ENCODE peak calls at places on chromosomes 11 and 22, in eight cellular contexts. A is stomach, G is transverse colon, V is H1, K is HepG2, E is K562, P is sigmoid colon, X is suprapubic skin. F is an unnamed sample.

GRCh38 chr22:49129736-49130135 is 697.9 kb downstream of the BRD1 start:
- DNase-seq in A (no peak), G (no peak), V (no peak), K (no peak), E (no peak), P (no peak), X (no peak), F (no peak)

GRCh38 chr11:8011981-8012444 is 24.9 kb downstream of the EIF3F start:
- DNase-seq in A (no peak), G (no peak), V (no peak), K (no peak), E (no peak), P (no peak), X (no peak), F (no peak)

GRCh38 chr11:59545179-59546020 is 34.1 kb downstream of the OR4D9 start:
- DNase-seq in A (no peak), G (no peak), V (no peak), K (no peak), E (peak), P (no peak), X (peak), F (no peak)

GRCh38 chr22:19619144-19620009 is 94.9 kb upstream of the SEPTIN5 start:
- DNase-seq in A (no peak), G (no peak), V (no peak), K (no peak), E (no peak), P (no peak), X (no peak), F (no peak)

GRCh38 chr11:48880021-48880441 is 103.7 kb downstream of the TRIM51G start:
- DNase-seq in A (no peak), G (no peak), V (no peak), K (no peak), E (no peak), P (peak), X (peak), F (peak)

GRCh38 chr11:117600261-117600783 is 196.7 kb downstream of the DSCAML1 start:
- DNase-seq in A (no peak), G (no peak), V (no peak), K (no peak), E (no peak), P (peak), X (peak), F (no peak)

GRCh38 chr22:19848298-19849224 is 6.1 kb downstream of the GNB1L start:
- DNase-seq in A (peak), G (peak), V (no peak), K (no peak), E (no peak), P (peak), X (no peak), F (peak)

GRCh38 chr11:95101935-95102334 is 12.3 kb downstream of the ENDOD1 start:
- DNase-seq in A (no peak), G (no peak), V (no peak), K (no peak), E (no peak), P (no peak), X (no peak), F (no peak)

GRCh38 chr11:203945-204586 is 3.1 kb downstream of the BET1L start:
- DNase-seq in A (peak), G (no peak), V (peak), K (no peak), E (no peak), P (peak), X (no peak), F (no peak)

GRCh38 chr22:44429941-44430587 is 68.0 kb downstream of the RTL6 start:
- DNase-seq in A (no peak), G (no peak), V (no peak), K (no peak), E (no peak), P (peak), X (no peak), F (no peak)

GRCh38 chr11:123682976-123683375 is 28.6 kb upstream of the SCN3B start:
- DNase-seq in A (no peak), G (no peak), V (no peak), K (no peak), E (no peak), P (no peak), X (no peak), F (no peak)

GRCh38 chr11:28228196-28228595 is 120.0 kb downstream of the METTL15 start:
- DNase-seq in A (no peak), G (no peak), V (no peak), K (no peak), E (no peak), P (no peak), X (no peak), F (no peak)

GRCh38 chr11:68423481-68423880 is 37.1 kb upstream of the PPP6R3 start:
- DNase-seq in A (no peak), G (no peak), V (no peak), K (no peak), E (no peak), P (no peak), X (no peak), F (no peak)

GRCh38 chr11:122816701-122817100 is 21.6 kb upstream of the CRTAM start:
- DNase-seq in A (no peak), G (no peak), V (no peak), K (no peak), E (no peak), P (no peak), X (no peak), F (no peak)

GRCh38 chr11:76835928-76836612 is 24.6 kb upstream of the ACER3 start:
- DNase-seq in A (peak), G (peak), V (no peak), K (no peak), E (no peak), P (no peak), X (peak), F (no peak)

GRCh38 chr11:83159901-83160865 is 3.3 kb downstream of the PCF11 start:
- DNase-seq in A (peak), G (peak), V (no peak), K (no peak), E (no peak), P (no peak), X (no peak), F (peak)

GRCh38 chr22:44026630-44027511 is 2.8 kb downstream of the PARVB start:
- DNase-seq in A (peak), G (peak), V (no peak), K (no peak), E (peak), P (peak), X (peak), F (peak)

GRCh38 chr22:37607912-37608476 is 640 bp upstream of the GGA1 start:
- DNase-seq in A (no peak), G (peak), V (no peak), K (no peak), E (peak), P (no peak), X (no peak), F (no peak)
- TF ChIP-seq POLR2AphosphoS5 in A (no peak), G (no peak), V (peak), K (peak), E (no peak), P (no peak), X (no peak), F (no peak)

DNA sequence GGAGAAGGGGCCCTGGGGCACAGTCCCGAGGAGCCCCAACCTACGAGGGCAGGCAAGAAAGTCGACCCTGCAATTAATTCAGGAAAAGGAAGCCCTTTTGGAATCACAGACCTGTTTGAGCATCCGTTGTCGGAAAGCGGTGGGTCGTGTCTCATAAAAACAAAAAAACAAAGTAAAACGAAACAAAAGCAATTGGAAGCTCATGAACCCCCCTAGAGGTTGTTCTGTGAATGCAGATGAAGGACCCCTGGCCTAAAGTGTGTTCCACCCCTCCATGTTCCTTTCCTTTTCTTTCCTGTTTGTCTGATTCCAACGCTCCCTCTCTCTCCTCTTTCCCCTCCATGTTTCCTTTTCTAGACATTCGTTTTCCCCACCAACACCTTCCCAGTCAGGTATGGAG is 203.7 kb downstream of the GRIK4 start:
- DNase-seq in A (no peak), G (no peak), V (no peak), K (peak), E (peak), P (no peak), X (no peak), F (no peak)
- TF ChIP-seq EP300 in A (no peak), G (no peak), V (no peak), K (no peak), E (no peak), P (no peak), X (no peak), F (no peak)

DNA sequence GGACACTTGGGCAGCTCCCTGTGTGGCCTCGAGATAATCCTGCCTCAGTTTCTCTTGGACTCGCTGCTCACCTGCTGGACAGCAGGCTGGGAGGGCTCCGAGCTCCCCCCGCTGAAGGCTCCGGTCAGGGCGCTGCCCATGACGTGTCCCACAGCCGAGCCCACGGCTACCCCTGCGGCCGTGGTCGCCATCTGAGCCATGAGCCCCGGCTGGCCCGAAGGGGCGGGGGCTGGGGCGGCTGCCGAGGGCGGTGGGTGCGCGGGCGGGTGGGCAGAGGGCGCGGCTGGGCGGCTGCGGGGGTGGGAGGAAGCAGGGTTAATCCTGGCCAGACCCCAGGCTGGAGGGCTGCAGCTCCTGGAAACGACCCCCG is 484 bp downstream of the CHCHD10 start:
- DNase-seq in A (no peak), G (no peak), V (no peak), K (no peak), E (no peak), P (no peak), X (no peak), F (no peak)
- TF ChIP-seq POLR2A in A (no peak), G (no peak), V (no peak), K (no peak), E (no peak), P (no peak), X (no peak), F (no peak)

GRCh38 chr22:31291716-31292644 is at the start of gene PIK3IP1:
- DNase-seq in A (peak), G (peak), V (peak), K (peak), E (peak), P (peak), X (peak), F (peak)
- TF ChIP-seq POLR2AphosphoS5 in A (peak), G (peak), V (peak), K (no peak), E (no peak), P (peak), X (peak), F (peak)

GRCh38 chr11:119664063-119664572 is 64.9 kb downstream of the NECTIN1 start:
- DNase-seq in A (peak), G (no peak), V (no peak), K (peak), E (no peak), P (no peak), X (no peak), F (no peak)

GRCh38 chr11:119666061-119666460 is 62.9 kb downstream of the NECTIN1 start:
- DNase-seq in A (no peak), G (no peak), V (no peak), K (no peak), E (no peak), P (no peak), X (no peak), F (no peak)

GRCh38 chr11:119664701-119665420 is 64.1 kb downstream of the NECTIN1 start:
- DNase-seq in A (no peak), G (no peak), V (no peak), K (no peak), E (no peak), P (no peak), X (no peak), F (no peak)

GRCh38 chr11:119668685-119669084 is 60.3 kb downstream of the NECTIN1 start:
- DNase-seq in A (no peak), G (no peak), V (no peak), K (no peak), E (no peak), P (no peak), X (no peak), F (no peak)

GRCh38 chr11:119666463-119667131 is 62.4 kb downstream of the NECTIN1 start:
- DNase-seq in A (peak), G (peak), V (peak), K (peak), E (peak), P (peak), X (peak), F (no peak)
- TF ChIP-seq EP300 in A (no peak), G (no peak), V (no peak), K (no peak), E (no peak), P (no peak), X (no peak), F (no peak)

GRCh38 chr11:1918436-1919315 is 827 bp upstream of the TNNT3 start:
- DNase-seq in A (no peak), G (no peak), V (no peak), K (no peak), E (no peak), P (no peak), X (peak), F (no peak)

GRCh38 chr11:1917523-1918435 is 1.7 kb upstream of the TNNT3 start:
- DNase-seq in A (no peak), G (no peak), V (no peak), K (no peak), E (no peak), P (no peak), X (peak), F (peak)

GRCh38 chr11:1916132-1916985 is 3.1 kb upstream of the TNNT3 start:
- DNase-seq in A (no peak), G (no peak), V (no peak), K (no peak), E (no peak), P (no peak), X (peak), F (peak)

GRCh38 chr11:1915795-1916131 is 3.7 kb upstream of the TNNT3 start:
- DNase-seq in A (no peak), G (no peak), V (no peak), K (no peak), E (no peak), P (no peak), X (no peak), F (no peak)

DNA sequence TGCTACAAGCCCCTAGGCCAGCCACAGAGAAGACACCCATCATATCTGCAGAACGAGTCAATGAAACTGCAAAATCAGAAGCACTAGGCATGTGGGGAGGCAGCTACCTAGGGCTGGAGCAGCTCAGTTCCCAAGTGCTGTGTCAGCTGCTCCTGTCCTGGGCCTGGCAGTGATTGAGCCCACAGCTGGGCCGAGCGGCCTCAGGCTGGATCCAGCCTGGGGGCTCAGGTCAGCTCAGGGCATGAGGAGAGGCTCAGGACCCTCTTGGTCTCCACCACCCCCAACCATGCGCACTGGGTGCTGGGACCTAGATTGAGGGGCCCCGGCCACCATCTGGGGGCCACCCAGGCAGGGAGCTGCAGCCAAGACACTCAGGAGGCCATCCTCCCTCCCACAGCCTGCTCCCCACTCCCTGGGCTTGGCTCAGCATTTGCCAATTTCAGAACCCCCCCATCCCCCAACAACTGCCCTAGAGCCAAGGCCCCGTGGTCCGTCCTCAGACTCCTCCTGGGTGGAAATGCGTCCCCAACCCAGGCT is 2.4 kb upstream of the TNNT3 start:
- DNase-seq in A (no peak), G (no peak), V (no peak), K (no peak), E (no peak), P (no peak), X (peak), F (peak)
- TF ChIP-seq POLR2A in A (no peak), G (no peak), V (no peak), K (no peak), E (no peak), P (no peak), X (no peak), F (no peak)

F was measured in upper lobe of left lung.